ENCODE peak calls at places on chromosomes 16 and 17, in four cellular contexts. S, G, H and J are unnamed samples.

GRCh38 chr17:79749156-79749815 is 18.5 kb downstream of the ENPP7 start:
- DNase-seq in H (no peak), G (peak), S (no peak), J (peak)

GRCh38 chr16:5321925-5322324 is 224.3 kb upstream of the EEF2KMT start:
- DNase-seq in S (no peak), G (no peak), H (no peak), J (no peak)

GRCh38 chr16:49330562-49331201 is 42.9 kb upstream of the C16orf78 start:
- DNase-seq in S (no peak), G (no peak), H (no peak), J (no peak)

GRCh38 chr16:87584271-87584670 is 18.0 kb upstream of the JPH3 start:
- DNase-seq in S (no peak), H (no peak), G (no peak), J (no peak)

GRCh38 chr17:40921026-40921425 is 16.4 kb downstream of the KRT23 start:
- DNase-seq in H (no peak), G (no peak), S (no peak), J (no peak)

GRCh38 chr17:59451706-59452105 is 113.7 kb upstream of the DHX40 start:
- DNase-seq in H (no peak), G (no peak), S (no peak), J (no peak)

GRCh38 chr17:80949451-80950421 is 41.9 kb upstream of the CHMP6 start:
- DNase-seq in S (no peak), H (peak), G (no peak), J (peak)

GRCh38 chr16:12484987-12485386 is 318.7 kb downstream of the CPPED1 start:
- DNase-seq in H (no peak), S (no peak), G (no peak), J (no peak)

GRCh38 chr16:3401719-3402397 is 843 bp downstream of the ZNF174 start:
- DNase-seq in H (no peak), S (no peak), G (no peak), J (peak)

GRCh38 chr16:54118846-54119245 is 167.7 kb downstream of the IRX3 start:
- DNase-seq in H (no peak), S (no peak), G (no peak), J (no peak)

GRCh38 chr16:8103649-8104289 is 486.5 kb downstream of the TMEM114 start:
- DNase-seq in H (no peak), G (no peak), S (no peak), J (no peak)

GRCh38 chr16:81745704-81746558 is 33.2 kb upstream of the PLCG2 start:
- DNase-seq in S (no peak), H (peak), G (peak), J (peak)

GRCh38 chr16:82363026-82363816 is 193.2 kb upstream of the MPHOSPH6 start:
- DNase-seq in G (no peak), H (no peak), S (no peak), J (no peak)